ENCODE peak calls at places on chromosomes 5 and 9, in seven cellular contexts. S, K, O, Z, A, Q and T are unnamed samples.

GRCh38 chr9:70066874-70067273 is 23.2 kb downstream of the MAMDC2 start:
- DNase-seq in A (no peak), Z (no peak), S (no peak), O (no peak), K (no peak), Q (no peak), T (no peak)

GRCh38 chr9:105735366-105735765 is 41.0 kb downstream of the TMEM38B start:
- DNase-seq in O (no peak), Q (no peak), K (no peak), Z (no peak), A (peak; percentile 4), S (no peak), T (no peak)

GRCh38 chr9:103985082-103985481 is 109.0 kb upstream of the SMC2 start:
- DNase-seq in O (no peak), A (no peak), S (no peak), K (no peak), Q (no peak), Z (no peak), T (no peak)

GRCh38 chr9:116020801-116021200 is 132.8 kb upstream of the PAPPA start:
- DNase-seq in O (no peak), Q (no peak), S (no peak), K (no peak), Z (no peak), A (no peak), T (no peak)

GRCh38 chr9:122742003-122742402 is at the start of gene OR1L6:
- DNase-seq in A (no peak), K (no peak), S (no peak), O (no peak), Q (no peak), Z (no peak), T (no peak)

GRCh38 chr5:151213803-151214613 is 9.9 kb downstream of the CCDC69 start:
- DNase-seq in A (peak; percentile 78), O (peak; percentile 89), Z (peak; percentile 79), K (no peak), Q (peak; percentile 91), S (peak; percentile 88), T (peak; percentile 90)

GRCh38 chr5:158979749-158980521 is 119.8 kb downstream of the EBF1 start:
- DNase-seq in Z (peak; percentile 52), K (no peak), O (no peak), S (peak; percentile 82), A (peak; percentile 61), Q (peak; percentile 76), T (no peak)

GRCh38 chr5:157828949-157829639 is 29.9 kb downstream of the CLINT1 start:
- DNase-seq in A (peak; percentile 20), S (no peak), K (no peak), Q (no peak), O (peak; percentile 16), Z (no peak), T (no peak)

GRCh38 chr5:84088996-84089395 is 295.7 kb downstream of the EDIL3 start:
- DNase-seq in K (no peak), Z (no peak), Q (no peak), O (peak; percentile 3), S (no peak), A (peak; percentile 76), T (no peak)

GRCh38 chr5:37840036-37840909 is at the start of gene GDNF:
- DNase-seq in Q (peak; percentile 91), S (no peak), K (peak; percentile 69), A (peak; percentile 30), Z (peak; percentile 26), O (peak; percentile 39), T (peak; percentile 29)

GRCh38 chr5:981466-981865 is 27.1 kb upstream of the NKD2 start:
- DNase-seq in A (no peak), S (no peak), K (no peak), Z (no peak), Q (peak; percentile 70), O (no peak), T (no peak)

GRCh38 chr5:133831506-133832224 is 136.8 kb downstream of the C5orf15 start:
- DNase-seq in S (no peak), Z (no peak), Q (no peak), A (peak; percentile 36), O (no peak), K (no peak), T (no peak)

GRCh38 chr5:91219803-91220371 is 163.2 kb downstream of the ARRDC3 start:
- DNase-seq in S (no peak), Z (no peak), O (peak; percentile 28), K (no peak), A (peak; percentile 67), Q (no peak), T (peak; percentile 32)

GRCh38 chr5:50724-51499 is 41.1 kb upstream of the PLEKHG4B start:
- DNase-seq in Q (no peak), Z (no peak), A (no peak), O (no peak), S (no peak), K (no peak), T (no peak)

GRCh38 chr9:27088981-27089380 is 20.0 kb upstream of the TEK start:
- DNase-seq in K (no peak), Z (no peak), Q (no peak), A (peak; percentile 79), O (no peak), S (no peak), T (no peak)

DNA sequence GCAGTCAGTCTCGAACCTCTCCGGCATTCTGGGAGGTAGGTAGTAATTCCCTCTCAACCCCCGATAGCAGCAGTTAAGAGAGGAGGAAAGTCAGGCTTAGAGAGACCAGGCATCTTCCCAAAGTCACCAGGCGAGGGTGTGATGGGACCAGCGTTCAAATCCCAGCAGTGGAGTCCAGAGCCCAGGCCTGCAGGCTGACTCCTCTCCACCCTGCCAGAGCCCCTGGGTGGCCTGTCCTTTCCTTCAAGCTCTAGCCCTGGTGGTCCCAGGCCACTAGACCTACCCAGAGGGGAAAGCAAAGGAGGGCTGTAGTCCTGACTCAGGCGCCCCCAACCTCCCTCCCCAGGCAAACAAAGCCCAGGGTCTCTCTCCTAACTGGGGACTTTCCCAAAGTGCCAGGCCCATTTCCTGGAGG is 4.2 kb upstream of the NR5A1 start:
- DNase-seq in A (no peak), S (no peak), K (no peak), Z (no peak), Q (no peak), O (no peak), T (no peak)
- TF ChIP-seq CTCF in A (no peak), S (no peak), K (no peak), Z (no peak), Q (no peak), O (no peak), T (no peak)

GRCh38 chr9:36637491-36638270 is 65.0 kb downstream of the MELK start:
- DNase-seq in K (no peak), Q (no peak), S (no peak), A (peak; percentile 15), O (no peak), Z (no peak), T (no peak)

DNA sequence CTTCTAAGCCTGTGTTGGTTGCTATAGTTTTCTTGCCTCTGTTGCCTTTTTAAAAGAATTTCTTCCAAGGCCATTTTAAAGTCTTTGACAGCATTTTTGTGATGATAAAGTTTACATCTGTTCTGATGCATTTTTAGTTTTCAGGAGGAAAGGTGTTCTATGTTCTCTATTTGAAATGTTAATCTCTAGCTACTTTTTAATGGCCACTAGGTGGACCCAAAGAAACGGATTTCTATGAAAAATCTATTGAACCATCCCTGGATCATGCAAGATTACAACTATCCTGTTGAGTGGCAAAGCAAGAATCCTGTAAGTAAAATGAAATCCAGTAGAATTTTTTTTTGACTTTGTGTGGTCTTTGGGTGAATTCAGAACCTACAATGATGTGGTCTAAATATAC is 60.2 kb downstream of the MELK start:
- DNase-seq in S (no peak), K (no peak), O (no peak), Q (no peak), Z (no peak), A (peak; percentile 73), T (peak; percentile 32)
- TF ChIP-seq CTCF in S (peak; percentile 21), K (peak; percentile 50), O (peak; percentile 43), Q (no peak), Z (peak; percentile 55), A (peak; percentile 62), T (peak; percentile 51)

GRCh38 chr5:173383711-173384110 is 55.5 kb upstream of the STC2 start:
- DNase-seq in S (no peak), Q (no peak), K (no peak), A (peak; percentile 21), O (no peak), Z (no peak), T (no peak)

DNA sequence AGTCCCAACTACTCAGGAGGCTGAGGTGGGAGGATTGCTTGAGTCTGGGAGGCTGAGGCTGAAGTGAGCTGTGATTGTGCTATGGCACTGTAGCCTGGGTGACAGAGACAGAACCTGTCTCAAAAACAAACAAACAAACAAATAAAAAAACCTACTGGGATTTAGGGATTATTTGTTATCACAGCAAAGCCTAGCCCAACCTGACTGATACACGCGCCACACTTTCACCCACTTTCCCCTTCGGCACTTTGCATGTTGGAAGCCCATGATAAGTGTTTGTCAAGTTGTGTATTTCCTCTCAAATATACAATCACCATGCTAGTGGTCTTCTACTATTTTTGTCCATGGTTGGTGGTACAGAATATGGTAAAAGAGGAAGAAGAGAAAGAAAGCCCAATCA is 50.5 kb upstream of the STC2 start:
- DNase-seq in S (no peak), Q (no peak), Z (no peak), K (no peak), A (no peak), O (no peak), T (no peak)
- TF ChIP-seq CTCF in S (no peak), Q (no peak), Z (no peak), K (no peak), A (no peak), O (no peak), T (no peak)

DNA sequence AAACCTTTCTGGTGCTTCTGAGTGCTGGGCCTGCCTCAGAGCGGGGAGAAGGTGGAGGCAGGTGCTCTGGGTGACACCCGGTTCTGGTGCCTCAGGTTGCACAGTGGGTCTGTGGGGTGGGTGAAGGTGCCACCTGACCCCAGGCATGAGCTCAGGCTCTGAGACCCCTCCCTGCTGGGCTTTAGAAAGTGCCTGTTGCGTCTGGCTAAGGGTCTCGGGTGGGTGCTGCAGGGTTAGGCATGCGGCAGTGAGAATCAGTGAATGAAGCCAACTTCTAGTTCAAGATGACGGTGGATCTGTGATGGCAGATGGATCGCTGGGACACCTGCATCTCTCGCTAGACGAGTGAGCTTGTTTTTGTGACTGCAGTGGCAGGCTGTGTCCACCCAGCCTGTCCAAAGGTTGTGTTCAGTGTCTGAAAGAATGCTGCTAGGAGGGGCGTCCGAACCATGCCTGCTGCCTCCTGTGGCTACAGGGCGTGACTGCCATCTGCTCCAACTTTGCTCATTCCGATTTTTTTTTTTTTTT is 5.0 kb downstream of the SQSTM1 start:
- DNase-seq in O (no peak), A (no peak), Q (peak; percentile 60), S (no peak), Z (no peak), K (no peak), T (no peak)
- TF ChIP-seq CTCF in O (no peak), A (peak; percentile 20), Q (no peak), S (no peak), Z (no peak), K (no peak), T (no peak)

GRCh38 chr9:92508018-92508417 is 25.7 kb upstream of the ASPN start:
- DNase-seq in A (peak; percentile 28), Z (peak; percentile 22), K (no peak), Q (peak; percentile 70), S (no peak), O (no peak), T (no peak)
- TF ChIP-seq CTCF in A (peak; percentile 48), Z (peak; percentile 20), K (no peak), Q (no peak), S (no peak), O (no peak), T (no peak)

GRCh38 chr9:83523684-83524083 is 14.5 kb downstream of the FRMD3 start:
- DNase-seq in Z (no peak), A (no peak), O (no peak), S (no peak), Q (no peak), K (no peak), T (no peak)
- TF ChIP-seq CTCF in Z (no peak), A (no peak), O (no peak), S (no peak), Q (no peak), K (no peak), T (no peak)